ENCODE peak calls at places on chromosomes 5 and 9, in eight cellular contexts. V is cardiac muscle cell, Y is tibial nerve, E is GM06990, Q is uterus, W is choroid plexus epithelial cell, M is breast epithelium, I is prostate gland. L is an unnamed sample.

GRCh38 chr5:169006878-169007790 is 293.8 kb downstream of the SLIT3 start:
- DNase-seq in V (no peak), Y (no peak), E (no peak), Q (no peak), W (no peak), M (no peak), I (no peak), L (no peak)

GRCh38 chr5:179146277-179146676 is 86.1 kb downstream of the ZNF354C start:
- DNase-seq in V (no peak), Y (no peak), E (no peak), Q (no peak), W (no peak), M (no peak), I (no peak), L (no peak)

GRCh38 chr5:113166285-113166684 is 189.7 kb downstream of the DCP2 start:
- DNase-seq in V (peak; percentile 74), Y (no peak), E (no peak), Q (no peak), W (peak; percentile 63), M (no peak), I (no peak), L (no peak)

GRCh38 chr5:133930824-133931111 is 37.7 kb downstream of the C5orf15 start:
- DNase-seq in V (no peak), Y (no peak), E (no peak), Q (no peak), W (no peak), M (no peak), I (no peak), L (no peak)

GRCh38 chr9:114911167-114911821 is 19.1 kb downstream of the TNFSF8 start:
- DNase-seq in V (peak; percentile 59), Y (peak; percentile 35), E (no peak), Q (no peak), W (peak; percentile 58), M (no peak), I (peak; percentile 30), L (no peak)

GRCh38 chr9:78562021-78562420 is 265.1 kb downstream of the PSAT1 start:
- DNase-seq in V (no peak), Y (no peak), E (no peak), Q (no peak), W (peak; percentile 59), M (no peak), I (no peak), L (no peak)

GRCh38 chr5:137887831-137888230 is 1.4 kb upstream of the PKD2L2 start:
- DNase-seq in V (no peak), Y (no peak), E (no peak), Q (no peak), W (no peak), M (no peak), I (no peak), L (peak; percentile 10)

GRCh38 chr5:158513490-158514301 is 586.0 kb downstream of the EBF1 start:
- DNase-seq in V (no peak), Y (no peak), E (peak; percentile 20), Q (no peak), W (no peak), M (no peak), I (no peak), L (peak; percentile 6)

GRCh38 chr5:96031180-96031579 is 69.5 kb upstream of the ELL2 start:
- DNase-seq in V (no peak), Y (no peak), E (no peak), Q (no peak), W (no peak), M (no peak), I (no peak), L (no peak)

GRCh38 chr5:51380603-51381207 is 2.5 kb upstream of the ISL1 start:
- DNase-seq in V (peak; percentile 29), Y (no peak), E (no peak), Q (no peak), W (peak; percentile 37), M (no peak), I (no peak), L (peak; percentile 19)

GRCh38 chr9:137176302-137177182 is 4.7 kb upstream of the TMEM210 start:
- DNase-seq in V (peak; percentile 47), Y (no peak), E (no peak), Q (no peak), W (peak; percentile 67), M (no peak), I (peak; percentile 39), L (peak; percentile 70)

GRCh38 chr5:170483701-170484458 is 19.9 kb upstream of the KCNIP1 start:
- DNase-seq in V (peak; percentile 37), Y (no peak), E (no peak), Q (no peak), W (peak; percentile 42), M (no peak), I (no peak), L (no peak)

GRCh38 chr9:129458663-129459549 is 162.0 kb downstream of the C9orf50 start:
- DNase-seq in V (no peak), Y (no peak), E (no peak), Q (peak; percentile 70), W (peak; percentile 88), M (no peak), I (peak; percentile 46), L (no peak)

GRCh38 chr5:169411789-169412425 is 111.0 kb upstream of the SLIT3 start:
- DNase-seq in V (no peak), Y (no peak), E (no peak), Q (no peak), W (no peak), M (no peak), I (no peak), L (no peak)

GRCh38 chr9:94511134-94511942 is 43.5 kb upstream of the PCAT7 start:
- DNase-seq in V (peak; percentile 22), Y (no peak), E (no peak), Q (no peak), W (peak; percentile 25), M (no peak), I (no peak), L (no peak)

GRCh38 chr9:16410601-16411285 is 459.7 kb downstream of the BNC2 start:
- DNase-seq in V (peak; percentile 50), Y (no peak), E (no peak), Q (no peak), W (peak; percentile 72), M (no peak), I (no peak), L (no peak)

GRCh38 chr5:110590187-110590586 is 136.3 kb downstream of the TMEM232 start:
- DNase-seq in V (peak; percentile 36), Y (no peak), E (no peak), Q (no peak), W (peak; percentile 62), M (no peak), I (no peak), L (peak; percentile 30)
- TF ChIP-seq CTCF in V (peak; percentile 45), Y (no peak), E (peak; percentile 45), Q (peak; percentile 33), W (peak; percentile 68), M (peak; percentile 34), I (no peak), L (peak; percentile 50)

GRCh38 chr9:89317282-89317681 is 1.0 kb upstream of the SECISBP2 start:
- DNase-seq in V (no peak), Y (no peak), E (no peak), Q (no peak), W (no peak), M (no peak), I (no peak), L (no peak)
- H3K4me3 ChIP-seq in V (no peak overlapping the region), Y (no peak overlapping the region), E (peak overlapping the region; percentile 81), Q (no peak overlapping the region), W (no peak overlapping the region), M (no peak overlapping the region), I (no peak overlapping the region), L (peak overlapping the region; percentile 69)

GRCh38 chr5:174735498-174736350 is 11.3 kb downstream of the MSX2 start:
- DNase-seq in V (peak; percentile 28), Y (no peak), E (no peak), Q (no peak), W (no peak), M (no peak), I (peak; percentile 32), L (no peak)
- TF ChIP-seq CTCF in V (peak; percentile 61), Y (no peak), E (peak; percentile 21), Q (no peak), W (peak; percentile 46), M (peak; percentile 38), I (peak; percentile 71), L (peak; percentile 15)

DNA sequence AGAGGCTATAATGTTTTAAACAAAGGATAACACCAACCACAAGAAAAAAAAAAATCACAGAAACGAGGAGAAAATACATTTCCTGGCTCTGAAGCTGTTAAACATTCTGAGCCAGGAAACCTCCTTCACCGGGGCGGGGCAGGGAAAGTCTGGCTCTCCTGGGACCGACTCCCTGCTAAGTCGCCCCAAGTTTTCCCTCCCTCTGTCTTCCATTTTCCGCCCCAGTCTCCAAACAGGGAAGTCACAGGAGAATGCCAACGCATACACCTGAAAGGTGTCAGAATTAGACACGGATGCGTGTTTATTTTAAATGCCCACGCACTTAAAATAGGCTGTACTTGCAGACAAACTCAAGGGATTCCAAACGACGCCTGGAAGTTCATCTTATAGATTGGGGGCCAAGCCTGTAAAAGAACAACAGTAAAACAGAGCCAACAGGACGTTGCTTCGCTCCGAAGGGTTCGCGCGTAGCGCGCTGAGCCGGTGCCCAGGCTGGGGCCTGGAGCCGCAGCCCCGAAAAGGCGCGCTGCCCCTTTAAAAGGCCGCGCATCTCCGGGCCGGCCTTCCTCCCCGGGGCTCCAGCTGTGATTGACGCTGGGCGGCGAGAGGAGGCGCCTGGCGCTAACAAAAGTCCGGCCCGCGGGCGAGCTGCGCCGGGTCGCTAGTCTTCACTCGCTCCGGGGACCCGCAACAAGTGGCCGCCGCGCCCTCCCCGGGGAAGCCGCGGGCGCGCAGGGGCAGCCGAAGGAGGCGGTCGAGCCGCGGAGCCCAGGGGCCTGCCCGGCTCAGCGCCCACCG is at the start of gene FBXL7:
- DNase-seq in V (peak; percentile 87), Y (peak; percentile 58), E (peak; percentile 3), Q (peak; percentile 82), W (peak; percentile 85), M (peak; percentile 67), I (peak; percentile 78), L (peak; percentile 22)
- H3K4me3 ChIP-seq in V (peak within 1 kb of the TSS; percentile 92), Y (peak within 1 kb of the TSS; percentile 77), E (no peak within 1 kb of the TSS), Q (peak within 1 kb of the TSS; percentile 92), W (peak within 1 kb of the TSS; percentile 86), M (peak within 1 kb of the TSS; percentile 56), I (peak within 1 kb of the TSS; percentile 74), L (no peak within 1 kb of the TSS)

GRCh38 chr5:33460210-33460609 is 19.4 kb downstream of the TARS1 start:
- DNase-seq in V (no peak), Y (no peak), E (no peak), Q (no peak), W (no peak), M (no peak), I (no peak), L (no peak)
- TF ChIP-seq CTCF in V (no peak), Y (no peak), E (no peak), Q (no peak), W (no peak), M (no peak), I (no peak), L (no peak)

DNA sequence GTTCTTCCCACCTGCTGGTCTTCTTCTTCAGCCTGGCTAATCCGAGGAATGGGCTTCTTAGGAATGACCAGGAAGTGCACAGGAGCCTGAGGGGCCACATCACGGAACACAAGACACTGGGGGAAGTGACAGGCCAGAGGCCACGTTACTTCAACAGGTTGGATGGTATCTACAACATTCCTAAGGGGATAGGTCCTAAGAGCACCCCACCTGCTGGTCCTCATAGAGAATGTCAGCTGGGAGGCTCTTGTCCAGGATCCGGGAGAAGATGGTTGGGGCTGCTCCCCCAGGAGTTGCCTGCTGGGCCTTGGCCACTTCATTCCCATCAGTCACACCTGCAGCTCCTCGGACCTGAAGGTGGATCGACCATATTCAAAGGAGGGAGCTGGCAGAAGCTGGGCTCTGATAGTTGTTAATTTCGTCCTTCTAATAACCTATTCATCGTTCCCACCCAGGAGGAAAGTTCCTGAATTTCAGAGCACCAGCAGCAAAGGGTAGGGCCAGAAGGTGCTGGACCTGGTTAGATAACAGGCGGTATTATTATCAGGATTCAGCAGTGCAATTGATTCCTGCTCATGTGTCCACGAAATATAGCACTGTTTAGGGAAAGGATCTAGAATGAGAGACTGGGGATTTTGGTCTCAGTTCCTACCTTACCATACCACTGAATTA is 1.3 kb downstream of the HINT2 start:
- DNase-seq in V (peak; percentile 26), Y (no peak), E (no peak), Q (no peak), W (peak; percentile 47), M (no peak), I (no peak), L (peak; percentile 23)
- H3K4me3 ChIP-seq in V (peak overlapping the region; percentile 83), Y (no peak overlapping the region), E (peak overlapping the region; percentile 71), Q (no peak overlapping the region), W (no peak overlapping the region), M (peak overlapping the region; percentile 92), I (no peak overlapping the region), L (peak overlapping the region; percentile 83)